ENCODE peak calls at places on chromosome 15, in five cellular contexts. One of them, this sample, is unnamed.

GRCh38 chr15:65924004-65924403 is 54.7 kb downstream of the RAB11A start:
- DNase-seq in COR-L47: no peak
- DNase-seq in cardiac muscle cell: no peak
- DNase-seq in Right ventricle myocardium inferior: no peak
- DNase-seq in NCI-H2171 treated with DMSO at 0.1 percent for 48 hours: no peak
- DNase-seq in this sample: no peak

GRCh38 chr15:65212097-65212496 is 824 bp upstream of the CILP start:
- DNase-seq in NCI-H2171 treated with DMSO at 0.1 percent for 48 hours: no peak
- DNase-seq in COR-L47: peak; percentile 6
- DNase-seq in cardiac muscle cell: peak; percentile 36
- DNase-seq in Right ventricle myocardium inferior: no peak
- DNase-seq in this sample: no peak

GRCh38 chr15:63156708-63157065 is 590 bp downstream of the RPS27L start:
- DNase-seq in COR-L47: no peak
- DNase-seq in cardiac muscle cell: peak; percentile 45
- DNase-seq in Right ventricle myocardium inferior: no peak
- DNase-seq in NCI-H2171 treated with DMSO at 0.1 percent for 48 hours: no peak
- DNase-seq in this sample: no peak

GRCh38 chr15:64422697-64423096 is 35.1 kb downstream of the TRIP4 start:
- DNase-seq in cardiac muscle cell: no peak
- DNase-seq in Right ventricle myocardium inferior: no peak
- DNase-seq in COR-L47: no peak
- DNase-seq in NCI-H2171 treated with DMSO at 0.1 percent for 48 hours: no peak
- DNase-seq in this sample: no peak

GRCh38 chr15:92580933-92581445 is 74.6 kb downstream of the FAM174B start:
- DNase-seq in Right ventricle myocardium inferior: no peak
- DNase-seq in COR-L47: no peak
- DNase-seq in NCI-H2171 treated with DMSO at 0.1 percent for 48 hours: no peak
- DNase-seq in cardiac muscle cell: no peak
- DNase-seq in this sample: no peak

GRCh38 chr15:77064539-77065308 is 6.2 kb downstream of the TSPAN3 start:
- DNase-seq in NCI-H2171 treated with DMSO at 0.1 percent for 48 hours: no peak
- DNase-seq in Right ventricle myocardium inferior: no peak
- DNase-seq in COR-L47: no peak
- DNase-seq in cardiac muscle cell: no peak
- DNase-seq in this sample: no peak

GRCh38 chr15:98954411-98954810 is 53.2 kb downstream of the PGPEP1L start:
- DNase-seq in cardiac muscle cell: no peak
- DNase-seq in Right ventricle myocardium inferior: peak; percentile 85
- DNase-seq in COR-L47: peak; percentile 8
- DNase-seq in NCI-H2171 treated with DMSO at 0.1 percent for 48 hours: no peak
- DNase-seq in this sample: no peak

GRCh38 chr15:66071160-66071559 is 182.4 kb downstream of the MEGF11 start:
- DNase-seq in COR-L47: no peak
- DNase-seq in cardiac muscle cell: no peak
- DNase-seq in Right ventricle myocardium inferior: no peak
- DNase-seq in NCI-H2171 treated with DMSO at 0.1 percent for 48 hours: no peak
- DNase-seq in this sample: no peak

GRCh38 chr15:101382544-101382943 is 87.5 kb upstream of the SNRPA1 start:
- DNase-seq in COR-L47: no peak
- DNase-seq in NCI-H2171 treated with DMSO at 0.1 percent for 48 hours: no peak
- DNase-seq in cardiac muscle cell: no peak
- DNase-seq in Right ventricle myocardium inferior: no peak
- DNase-seq in this sample: no peak

GRCh38 chr15:37678124-37678523 is 256.3 kb upstream of the TMCO5A start:
- DNase-seq in cardiac muscle cell: no peak
- DNase-seq in Right ventricle myocardium inferior: no peak
- DNase-seq in COR-L47: no peak
- DNase-seq in NCI-H2171 treated with DMSO at 0.1 percent for 48 hours: no peak
- DNase-seq in this sample: no peak

GRCh38 chr15:40506964-40507571 is 36.3 kb downstream of the CHST14 start:
- DNase-seq in cardiac muscle cell: peak; percentile 91
- DNase-seq in NCI-H2171 treated with DMSO at 0.1 percent for 48 hours: peak; percentile 55
- DNase-seq in COR-L47: peak; percentile 57
- DNase-seq in Right ventricle myocardium inferior: peak; percentile 84
- DNase-seq in this sample: peak; percentile 84

GRCh38 chr15:80530737-80531365 is 126.7 kb downstream of the ARNT2 start:
- DNase-seq in NCI-H2171 treated with DMSO at 0.1 percent for 48 hours: no peak
- DNase-seq in Right ventricle myocardium inferior: no peak
- DNase-seq in cardiac muscle cell: no peak
- DNase-seq in COR-L47: no peak
- DNase-seq in this sample: no peak

GRCh38 chr15:68518785-68519430 is 59.9 kb upstream of the CORO2B start:
- DNase-seq in COR-L47: no peak
- DNase-seq in cardiac muscle cell: no peak
- DNase-seq in NCI-H2171 treated with DMSO at 0.1 percent for 48 hours: peak; percentile 7
- DNase-seq in Right ventricle myocardium inferior: no peak
- DNase-seq in this sample: no peak

GRCh38 chr15:20348900-20349773 is 192.5 kb downstream of the GOLGA6L6 start:
- DNase-seq in NCI-H2171 treated with DMSO at 0.1 percent for 48 hours: no peak
- DNase-seq in cardiac muscle cell: no peak
- DNase-seq in Right ventricle myocardium inferior: peak; percentile 74
- DNase-seq in COR-L47: no peak
- DNase-seq in this sample: no peak

GRCh38 chr15:58870451-58870850 is 63.0 kb downstream of the SLTM start:
- DNase-seq in COR-L47: no peak
- DNase-seq in NCI-H2171 treated with DMSO at 0.1 percent for 48 hours: no peak
- DNase-seq in Right ventricle myocardium inferior: no peak
- DNase-seq in cardiac muscle cell: no peak
- DNase-seq in this sample: no peak

GRCh38 chr15:25846377-25846776 is 16.8 kb downstream of the ATP10A start:
- DNase-seq in Right ventricle myocardium inferior: no peak
- DNase-seq in NCI-H2171 treated with DMSO at 0.1 percent for 48 hours: no peak
- DNase-seq in cardiac muscle cell: no peak
- DNase-seq in COR-L47: no peak
- DNase-seq in this sample: no peak

GRCh38 chr15:59013246-59013645 is 25.8 kb downstream of the RNF111 start:
- DNase-seq in Right ventricle myocardium inferior: no peak
- DNase-seq in COR-L47: no peak
- DNase-seq in NCI-H2171 treated with DMSO at 0.1 percent for 48 hours: no peak
- DNase-seq in cardiac muscle cell: no peak
- DNase-seq in this sample: no peak

GRCh38 chr15:69576035-69576526 is 123.5 kb downstream of the RPLP1 start:
- DNase-seq in Right ventricle myocardium inferior: no peak
- DNase-seq in NCI-H2171 treated with DMSO at 0.1 percent for 48 hours: peak; percentile 62
- DNase-seq in COR-L47: peak; percentile 69
- DNase-seq in cardiac muscle cell: peak; percentile 34
- DNase-seq in this sample: peak; percentile 71

GRCh38 chr15:31177936-31178335 is 76.4 kb upstream of the TRPM1 start:
- DNase-seq in Right ventricle myocardium inferior: no peak
- DNase-seq in NCI-H2171 treated with DMSO at 0.1 percent for 48 hours: no peak
- DNase-seq in cardiac muscle cell: no peak
- DNase-seq in COR-L47: no peak
- DNase-seq in this sample: no peak

GRCh38 chr15:101264011-101264410 is 12.2 kb upstream of the CHSY1 start:
- DNase-seq in COR-L47: no peak
- DNase-seq in NCI-H2171 treated with DMSO at 0.1 percent for 48 hours: no peak
- DNase-seq in cardiac muscle cell: no peak
- DNase-seq in Right ventricle myocardium inferior: no peak
- DNase-seq in this sample: no peak

GRCh38 chr15:99104788-99105515 is at the start of gene SYNM:
- DNase-seq in COR-L47: peak; percentile 70
- DNase-seq in NCI-H2171 treated with DMSO at 0.1 percent for 48 hours: peak; percentile 69
- DNase-seq in Right ventricle myocardium inferior: peak; percentile 86
- DNase-seq in cardiac muscle cell: peak; percentile 92
- DNase-seq in this sample: peak; percentile 86

GRCh38 chr15:80015156-80015555 is 44.2 kb upstream of the BCL2A1 start:
- DNase-seq in NCI-H2171 treated with DMSO at 0.1 percent for 48 hours: no peak
- DNase-seq in Right ventricle myocardium inferior: no peak
- DNase-seq in COR-L47: no peak
- DNase-seq in cardiac muscle cell: no peak
- DNase-seq in this sample: no peak

GRCh38 chr15:27398631-27399030 is 427.6 kb downstream of the GABRG3 start:
- DNase-seq in NCI-H2171 treated with DMSO at 0.1 percent for 48 hours: peak; percentile 83
- DNase-seq in COR-L47: peak; percentile 3
- DNase-seq in Right ventricle myocardium inferior: no peak
- DNase-seq in cardiac muscle cell: no peak
- DNase-seq in this sample: no peak

GRCh38 chr15:65033659-65034269 is 4.3 kb upstream of the MTFMT start:
- DNase-seq in COR-L47: peak; percentile 27
- DNase-seq in Right ventricle myocardium inferior: no peak
- DNase-seq in cardiac muscle cell: no peak
- DNase-seq in NCI-H2171 treated with DMSO at 0.1 percent for 48 hours: peak; percentile 66
- DNase-seq in this sample: no peak

GRCh38 chr15:90560229-90560771 is 30.6 kb downstream of the CRTC3 start:
- DNase-seq in NCI-H2171 treated with DMSO at 0.1 percent for 48 hours: no peak
- DNase-seq in cardiac muscle cell: peak; percentile 78
- DNase-seq in COR-L47: no peak
- DNase-seq in Right ventricle myocardium inferior: no peak
- DNase-seq in this sample: peak; percentile 28

GRCh38 chr15:75989045-75989444 is 23.2 kb downstream of the NRG4 start:
- DNase-seq in Right ventricle myocardium inferior: no peak
- DNase-seq in cardiac muscle cell: no peak
- DNase-seq in NCI-H2171 treated with DMSO at 0.1 percent for 48 hours: no peak
- DNase-seq in COR-L47: no peak
- DNase-seq in this sample: no peak

GRCh38 chr15:63178034-63178433 is 11.4 kb upstream of the RAB8B start:
- DNase-seq in NCI-H2171 treated with DMSO at 0.1 percent for 48 hours: peak; percentile 77
- DNase-seq in cardiac muscle cell: no peak
- DNase-seq in Right ventricle myocardium inferior: no peak
- DNase-seq in COR-L47: peak; percentile 57
- DNase-seq in this sample: no peak

GRCh38 chr15:55588818-55589122 is 625 bp upstream of the PYGO1 start:
- DNase-seq in cardiac muscle cell: no peak
- DNase-seq in Right ventricle myocardium inferior: no peak
- DNase-seq in NCI-H2171 treated with DMSO at 0.1 percent for 48 hours: no peak
- DNase-seq in COR-L47: no peak
- DNase-seq in this sample: peak; percentile 22

GRCh38 chr15:57946491-57947048 is 118.9 kb downstream of the ALDH1A2 start:
- DNase-seq in Right ventricle myocardium inferior: no peak
- DNase-seq in NCI-H2171 treated with DMSO at 0.1 percent for 48 hours: no peak
- DNase-seq in COR-L47: no peak
- DNase-seq in cardiac muscle cell: no peak
- DNase-seq in this sample: no peak

GRCh38 chr15:44370830-44371229 is 56.6 kb upstream of the CTDSPL2 start:
- DNase-seq in Right ventricle myocardium inferior: no peak
- DNase-seq in NCI-H2171 treated with DMSO at 0.1 percent for 48 hours: no peak
- DNase-seq in COR-L47: no peak
- DNase-seq in cardiac muscle cell: no peak
- DNase-seq in this sample: no peak

GRCh38 chr15:58074452-58074851 is 8.9 kb upstream of the ALDH1A2 start:
- DNase-seq in Right ventricle myocardium inferior: no peak
- DNase-seq in COR-L47: no peak
- DNase-seq in cardiac muscle cell: no peak
- DNase-seq in NCI-H2171 treated with DMSO at 0.1 percent for 48 hours: peak; percentile 36
- DNase-seq in this sample: no peak

GRCh38 chr15:38059665-38060064 is 125.2 kb downstream of the TMCO5A start:
- DNase-seq in NCI-H2171 treated with DMSO at 0.1 percent for 48 hours: no peak
- DNase-seq in cardiac muscle cell: no peak
- DNase-seq in Right ventricle myocardium inferior: no peak
- DNase-seq in COR-L47: no peak
- DNase-seq in this sample: peak; percentile 11

GRCh38 chr15:40047413-40048154 is 8.6 kb upstream of the SRP14 start:
- DNase-seq in cardiac muscle cell: no peak
- DNase-seq in Right ventricle myocardium inferior: no peak
- DNase-seq in NCI-H2171 treated with DMSO at 0.1 percent for 48 hours: no peak
- DNase-seq in COR-L47: peak; percentile 61
- DNase-seq in this sample: no peak

GRCh38 chr15:90400759-90401314 is 12.8 kb downstream of the IQGAP1 start:
- DNase-seq in cardiac muscle cell: peak; percentile 90
- DNase-seq in COR-L47: peak; percentile 52
- DNase-seq in NCI-H2171 treated with DMSO at 0.1 percent for 48 hours: peak; percentile 78
- DNase-seq in Right ventricle myocardium inferior: peak; percentile 50
- DNase-seq in this sample: peak; percentile 74

GRCh38 chr15:67049351-67050044 is 15.9 kb upstream of the SMAD3 start:
- DNase-seq in cardiac muscle cell: no peak
- DNase-seq in Right ventricle myocardium inferior: no peak
- DNase-seq in NCI-H2171 treated with DMSO at 0.1 percent for 48 hours: no peak
- DNase-seq in COR-L47: no peak
- DNase-seq in this sample: peak; percentile 56

GRCh38 chr15:88849376-88850122 is 45.8 kb downstream of the HAPLN3 start:
- DNase-seq in cardiac muscle cell: peak; percentile 22
- DNase-seq in NCI-H2171 treated with DMSO at 0.1 percent for 48 hours: no peak
- DNase-seq in COR-L47: no peak
- DNase-seq in Right ventricle myocardium inferior: no peak
- DNase-seq in this sample: no peak

This sample was measured in HTR-8/SVneo.